ENCODE peak calls at places on chromosome 3, in four cellular contexts. B is stomach, C is heart right ventricle, R is body of pancreas. X is an unnamed sample.
A peak's percentile ranks its signal among the peaks of the same experiment; 100 is the strongest.

GRCh38 chr3:192892981-192893827 is 24.5 kb downstream of the MB21D2 start:
- DNase-seq in R (peak; percentile 49), B (no peak), C (peak; percentile 53), X (peak; percentile 89)

GRCh38 chr3:196506687-196507086 is 3.1 kb upstream of the RNF168 start:
- DNase-seq in B (no peak), C (no peak), R (no peak), X (no peak)

GRCh38 chr3:128767351-128767750 is 41.4 kb downstream of the RAB7A start:
- DNase-seq in R (no peak), B (no peak), C (no peak), X (no peak)

GRCh38 chr3:128794067-128794768 is 68.2 kb downstream of the RAB7A start:
- DNase-seq in R (no peak), C (no peak), B (no peak), X (no peak)

GRCh38 chr3:59862686-59863085 is 812.9 kb upstream of the CFAP20DC start:
- DNase-seq in C (no peak), R (no peak), B (no peak), X (no peak)

GRCh38 chr3:156772588-156773206 is 53.5 kb upstream of the LEKR1 start:
- DNase-seq in C (no peak), B (no peak), R (peak; percentile 33), X (no peak)

GRCh38 chr3:159803444-159803843 is 185.2 kb upstream of the IL12A start:
- DNase-seq in R (no peak), C (no peak), B (no peak), X (no peak)

GRCh38 chr3:72891053-72891855 is 3.4 kb downstream of the GXYLT2 start:
- DNase-seq in B (no peak), C (peak; percentile 54), R (peak; percentile 42), X (no peak)

GRCh38 chr3:59771760-59772159 is 721.9 kb upstream of the CFAP20DC start:
- DNase-seq in R (no peak), B (no peak), C (no peak), X (no peak)

DNA sequence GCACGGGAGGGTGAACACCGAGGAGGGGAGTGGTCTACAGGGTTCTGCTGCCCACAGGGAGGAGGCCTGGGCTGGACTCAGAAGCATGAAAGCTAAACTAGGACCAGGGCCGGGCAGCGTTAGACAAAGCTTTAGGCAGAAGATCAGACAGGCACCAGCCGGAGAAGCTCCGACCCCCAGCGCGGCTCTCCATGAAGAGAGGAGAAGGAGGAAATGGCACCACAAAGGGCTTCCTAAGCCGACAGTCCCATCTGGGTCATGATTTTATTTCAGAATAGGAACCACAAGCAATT is 61.2 kb downstream of the RUBCN start:
- DNase-seq in C (no peak), R (no peak), B (no peak), X (no peak)
- H3K4me1 ChIP-seq in C (no peaks in the 10 kb centered on the region), R (peaks cover 18% of the 10 kb centered on the region), B (no peaks in the 10 kb centered on the region), X (no peaks in the 10 kb centered on the region)

GRCh38 chr3:125349055-125349454 is 26.1 kb downstream of the ZNF148 start:
- DNase-seq in C (no peak), R (no peak), B (no peak), X (no peak)
- H3K36me3 ChIP-seq in C (no peaks in the 10 kb centered on the region), R (no peaks in the 10 kb centered on the region), B (no peaks in the 10 kb centered on the region), X (no peaks in the 10 kb centered on the region)

GRCh38 chr3:43996379-43997301 is 245.0 kb upstream of the TOPAZ1 start:
- DNase-seq in R (peak; percentile 30), B (no peak), C (peak; percentile 7), X (no peak)

GRCh38 chr3:43995929-43996378 is 245.7 kb upstream of the TOPAZ1 start:
- DNase-seq in C (no peak), R (no peak), B (no peak), X (no peak)

GRCh38 chr3:43998374-43998840 is 243.3 kb upstream of the TOPAZ1 start:
- DNase-seq in C (no peak), B (no peak), R (no peak), X (no peak)

GRCh38 chr3:43998841-43999805 is 242.6 kb upstream of the TOPAZ1 start:
- DNase-seq in R (peak; percentile 26), C (no peak), B (no peak), X (no peak)

GRCh38 chr3:43997788-43998373 is 243.8 kb upstream of the TOPAZ1 start:
- DNase-seq in R (no peak), B (no peak), C (no peak), X (no peak)
- H3K4me1 ChIP-seq in R (peaks cover 47% of the 10 kb centered on the region), B (peaks cover 52% of the 10 kb centered on the region), C (peaks cover 21% of the 10 kb centered on the region), X (peaks cover 44% of the 10 kb centered on the region)

GRCh38 chr3:172287811-172288477 is 160.3 kb downstream of the GHSR start:
- DNase-seq in B (no peak), R (no peak), C (no peak), X (no peak)
- H3K36me3 ChIP-seq in B (peaks cover 4% of the 10 kb centered on the region), R (peaks cover 14% of the 10 kb centered on the region), C (peaks cover 5% of the 10 kb centered on the region), X (no peaks in the 10 kb centered on the region)